ENCODE peak calls at places on chromosomes 2 and 18, in seven cellular contexts. V, H, J, C, Y, N and G are unnamed samples.

GRCh38 chr2:26346454-26347053 is at the start of gene ADGRF3:
- ATAC-seq in J (peak), Y (peak), C (peak), V (peak), N (no peak), H (peak), G (no peak)

GRCh38 chr2:133490412-133490958 is 77.8 kb downstream of the NCKAP5 start:
- ATAC-seq in Y (no peak), C (no peak), N (no peak), H (no peak), V (no peak), J (no peak), G (no peak)

GRCh38 chr2:7210712-7211111 is 293.5 kb downstream of the RNF144A start:
- ATAC-seq in H (no peak), C (no peak), N (no peak), V (no peak), Y (no peak), J (peak), G (no peak)

GRCh38 chr18:42113529-42114191 is 158.6 kb downstream of the PIK3C3 start:
- ATAC-seq in J (peak), H (peak), Y (peak), C (no peak), N (no peak), V (no peak), G (no peak)

GRCh38 chr2:23411752-23412431 is 26.9 kb downstream of the KLHL29 start:
- ATAC-seq in Y (no peak), J (peak), H (no peak), N (peak), V (no peak), C (no peak), G (peak)

GRCh38 chr2:217941886-217942728 is 60.7 kb downstream of the TNS1 start:
- ATAC-seq in V (no peak), C (no peak), H (no peak), Y (no peak), J (no peak), N (no peak), G (no peak)

GRCh38 chr2:119049968-119050657 is 108.1 kb downstream of the MARCO start:
- ATAC-seq in Y (peak), C (no peak), H (no peak), J (no peak), V (no peak), N (no peak), G (no peak)

GRCh38 chr2:206096876-206097275 is 10.9 kb upstream of the INO80D start:
- ATAC-seq in V (no peak), H (no peak), C (no peak), J (no peak), N (no peak), Y (no peak), G (no peak)

GRCh38 chr2:186910996-186911395 is 62.0 kb upstream of the ZSWIM2 start:
- ATAC-seq in V (no peak), J (no peak), Y (peak), C (no peak), H (no peak), N (no peak), G (no peak)

GRCh38 chr2:33069894-33070651 is 123.3 kb downstream of the LTBP1 start:
- ATAC-seq in H (no peak), N (peak), C (no peak), V (no peak), Y (peak), J (peak), G (peak)

GRCh38 chr2:207746131-207746530 is 23.6 kb downstream of the FZD5 start:
- ATAC-seq in Y (peak), N (peak), J (peak), V (peak), C (peak), H (peak), G (peak)

GRCh38 chr18:21449367-21450250 is 150.9 kb downstream of the ESCO1 start:
- ATAC-seq in C (no peak), H (no peak), J (no peak), V (no peak), N (no peak), Y (no peak), G (no peak)